ENCODE peak calls at places on chromosome 12, in ten cellular contexts. One of them, this sample, is unnamed.

GRCh38 chr12:53798575-53798974 is 46.8 kb upstream of the CISTR start:
- DNase-seq in effector CD8-positive, alpha-beta T cell: no peak
- DNase-seq in thoracic aorta: no peak
- DNase-seq in renal cortical epithelial cell: peak
- DNase-seq in hypothalamus: no peak
- DNase-seq in iPS DF 19.7: no peak
- DNase-seq in fibroblast of pulmonary artery: peak
- DNase-seq in NCI-H146: no peak
- DNase-seq in H54: no peak
- DNase-seq in astrocyte: no peak
- DNase-seq in this sample: no peak

GRCh38 chr12:8709124-8709830 is 11.5 kb downstream of the RIMKLB start:
- DNase-seq in effector CD8-positive, alpha-beta T cell: no peak
- DNase-seq in thoracic aorta: no peak
- DNase-seq in renal cortical epithelial cell: no peak
- DNase-seq in hypothalamus: no peak
- DNase-seq in iPS DF 19.7: no peak
- DNase-seq in fibroblast of pulmonary artery: no peak
- DNase-seq in NCI-H146: no peak
- DNase-seq in H54: no peak
- DNase-seq in astrocyte: no peak
- DNase-seq in this sample: no peak

GRCh38 chr12:118402251-118402650 is 25.9 kb downstream of the SUDS3 start:
- DNase-seq in effector CD8-positive, alpha-beta T cell: no peak
- DNase-seq in thoracic aorta: no peak
- DNase-seq in renal cortical epithelial cell: peak
- DNase-seq in hypothalamus: no peak
- DNase-seq in iPS DF 19.7: no peak
- DNase-seq in fibroblast of pulmonary artery: peak
- DNase-seq in NCI-H146: no peak
- DNase-seq in H54: peak
- DNase-seq in astrocyte: peak
- DNase-seq in this sample: no peak

GRCh38 chr12:1853716-1854115 is 33.4 kb downstream of the LRTM2 start:
- DNase-seq in effector CD8-positive, alpha-beta T cell: no peak
- DNase-seq in thoracic aorta: no peak
- DNase-seq in renal cortical epithelial cell: no peak
- DNase-seq in hypothalamus: no peak
- DNase-seq in iPS DF 19.7: no peak
- DNase-seq in fibroblast of pulmonary artery: no peak
- DNase-seq in NCI-H146: no peak
- DNase-seq in H54: no peak
- DNase-seq in astrocyte: no peak
- DNase-seq in this sample: no peak

GRCh38 chr12:119340604-119341003 is 6.1 kb downstream of the CCDC60 start:
- DNase-seq in effector CD8-positive, alpha-beta T cell: no peak
- DNase-seq in thoracic aorta: no peak
- DNase-seq in renal cortical epithelial cell: no peak
- DNase-seq in hypothalamus: no peak
- DNase-seq in iPS DF 19.7: no peak
- DNase-seq in fibroblast of pulmonary artery: no peak
- DNase-seq in NCI-H146: peak
- DNase-seq in H54: no peak
- DNase-seq in astrocyte: no peak
- DNase-seq in this sample: no peak

GRCh38 chr12:93176166-93176565 is 201.6 kb upstream of the NUDT4 start:
- DNase-seq in effector CD8-positive, alpha-beta T cell: no peak
- DNase-seq in thoracic aorta: no peak
- DNase-seq in renal cortical epithelial cell: peak
- DNase-seq in hypothalamus: no peak
- DNase-seq in iPS DF 19.7: no peak
- DNase-seq in fibroblast of pulmonary artery: peak
- DNase-seq in NCI-H146: no peak
- DNase-seq in H54: no peak
- DNase-seq in astrocyte: peak
- DNase-seq in this sample: no peak

GRCh38 chr12:11771356-11771755 is 121.9 kb downstream of the ETV6 start:
- DNase-seq in effector CD8-positive, alpha-beta T cell: no peak
- DNase-seq in thoracic aorta: no peak
- DNase-seq in renal cortical epithelial cell: peak
- DNase-seq in hypothalamus: no peak
- DNase-seq in iPS DF 19.7: no peak
- DNase-seq in fibroblast of pulmonary artery: peak
- DNase-seq in NCI-H146: peak
- DNase-seq in H54: no peak
- DNase-seq in astrocyte: peak
- DNase-seq in this sample: no peak

GRCh38 chr12:94779520-94779919 is 129.2 kb upstream of the TMCC3 start:
- DNase-seq in effector CD8-positive, alpha-beta T cell: no peak
- DNase-seq in thoracic aorta: no peak
- DNase-seq in renal cortical epithelial cell: peak
- DNase-seq in hypothalamus: no peak
- DNase-seq in iPS DF 19.7: no peak
- DNase-seq in fibroblast of pulmonary artery: peak
- DNase-seq in NCI-H146: no peak
- DNase-seq in H54: no peak
- DNase-seq in astrocyte: peak
- DNase-seq in this sample: no peak

GRCh38 chr12:27840229-27840999 is 60.4 kb upstream of the MANSC4 start:
- DNase-seq in effector CD8-positive, alpha-beta T cell: no peak
- DNase-seq in thoracic aorta: no peak
- DNase-seq in renal cortical epithelial cell: no peak
- DNase-seq in hypothalamus: no peak
- DNase-seq in iPS DF 19.7: no peak
- DNase-seq in fibroblast of pulmonary artery: no peak
- DNase-seq in NCI-H146: no peak
- DNase-seq in H54: no peak
- DNase-seq in astrocyte: no peak
- DNase-seq in this sample: no peak

GRCh38 chr12:29644536-29645162 is 139.1 kb downstream of the TMTC1 start:
- DNase-seq in effector CD8-positive, alpha-beta T cell: no peak
- DNase-seq in thoracic aorta: no peak
- DNase-seq in renal cortical epithelial cell: no peak
- DNase-seq in hypothalamus: no peak
- DNase-seq in iPS DF 19.7: no peak
- DNase-seq in fibroblast of pulmonary artery: no peak
- DNase-seq in NCI-H146: no peak
- DNase-seq in H54: no peak
- DNase-seq in astrocyte: no peak
- DNase-seq in this sample: no peak

GRCh38 chr12:88904705-88905104 is 324.4 kb upstream of the KITLG start:
- DNase-seq in effector CD8-positive, alpha-beta T cell: no peak
- DNase-seq in thoracic aorta: no peak
- DNase-seq in renal cortical epithelial cell: no peak
- DNase-seq in hypothalamus: no peak
- DNase-seq in iPS DF 19.7: no peak
- DNase-seq in fibroblast of pulmonary artery: no peak
- DNase-seq in NCI-H146: no peak
- DNase-seq in H54: no peak
- DNase-seq in astrocyte: no peak
- DNase-seq in this sample: no peak

GRCh38 chr12:130162267-130162666 is at the start of gene FZD10:
- DNase-seq in effector CD8-positive, alpha-beta T cell: no peak
- DNase-seq in thoracic aorta: no peak
- DNase-seq in renal cortical epithelial cell: no peak
- DNase-seq in hypothalamus: no peak
- DNase-seq in iPS DF 19.7: no peak
- DNase-seq in fibroblast of pulmonary artery: no peak
- DNase-seq in NCI-H146: peak
- DNase-seq in H54: no peak
- DNase-seq in astrocyte: no peak
- DNase-seq in this sample: peak

GRCh38 chr12:56311003-56311402 is 4.8 kb downstream of the CNPY2 start:
- DNase-seq in effector CD8-positive, alpha-beta T cell: no peak
- DNase-seq in thoracic aorta: no peak
- DNase-seq in renal cortical epithelial cell: no peak
- DNase-seq in hypothalamus: no peak
- DNase-seq in iPS DF 19.7: no peak
- DNase-seq in fibroblast of pulmonary artery: no peak
- DNase-seq in NCI-H146: no peak
- DNase-seq in H54: no peak
- DNase-seq in astrocyte: no peak
- DNase-seq in this sample: no peak

GRCh38 chr12:132030367-132031038 is 80.8 kb downstream of the EP400 start:
- DNase-seq in effector CD8-positive, alpha-beta T cell: no peak
- DNase-seq in thoracic aorta: no peak
- DNase-seq in renal cortical epithelial cell: no peak
- DNase-seq in hypothalamus: peak
- DNase-seq in iPS DF 19.7: no peak
- DNase-seq in fibroblast of pulmonary artery: peak
- DNase-seq in NCI-H146: no peak
- DNase-seq in H54: no peak
- DNase-seq in astrocyte: no peak
- DNase-seq in this sample: no peak

GRCh38 chr12:51721281-51721940 is 127.1 kb downstream of the FIGNL2 start:
- DNase-seq in effector CD8-positive, alpha-beta T cell: peak
- DNase-seq in thoracic aorta: no peak
- DNase-seq in renal cortical epithelial cell: no peak
- DNase-seq in hypothalamus: peak
- DNase-seq in iPS DF 19.7: peak
- DNase-seq in fibroblast of pulmonary artery: peak
- DNase-seq in NCI-H146: no peak
- DNase-seq in H54: no peak
- DNase-seq in astrocyte: peak
- DNase-seq in this sample: no peak

GRCh38 chr12:124700810-124701594 is 133.6 kb upstream of the NCOR2 start:
- DNase-seq in effector CD8-positive, alpha-beta T cell: no peak
- DNase-seq in thoracic aorta: no peak
- DNase-seq in renal cortical epithelial cell: peak
- DNase-seq in hypothalamus: no peak
- DNase-seq in iPS DF 19.7: no peak
- DNase-seq in fibroblast of pulmonary artery: peak
- DNase-seq in NCI-H146: no peak
- DNase-seq in H54: no peak
- DNase-seq in astrocyte: peak
- DNase-seq in this sample: peak

GRCh38 chr12:130143136-130143535 is 19.1 kb upstream of the FZD10 start:
- DNase-seq in effector CD8-positive, alpha-beta T cell: no peak
- DNase-seq in thoracic aorta: no peak
- DNase-seq in renal cortical epithelial cell: no peak
- DNase-seq in hypothalamus: no peak
- DNase-seq in iPS DF 19.7: no peak
- DNase-seq in fibroblast of pulmonary artery: no peak
- DNase-seq in NCI-H146: no peak
- DNase-seq in H54: no peak
- DNase-seq in astrocyte: no peak
- DNase-seq in this sample: no peak

GRCh38 chr12:102406033-102406584 is 74.3 kb downstream of the IGF1 start:
- DNase-seq in effector CD8-positive, alpha-beta T cell: no peak
- DNase-seq in thoracic aorta: no peak
- DNase-seq in renal cortical epithelial cell: peak
- DNase-seq in hypothalamus: peak
- DNase-seq in iPS DF 19.7: no peak
- DNase-seq in fibroblast of pulmonary artery: peak
- DNase-seq in NCI-H146: peak
- DNase-seq in H54: no peak
- DNase-seq in astrocyte: peak
- DNase-seq in this sample: no peak

GRCh38 chr12:109462868-109463692 is 14.0 kb downstream of the KCTD10 start:
- DNase-seq in effector CD8-positive, alpha-beta T cell: no peak
- DNase-seq in thoracic aorta: peak
- DNase-seq in renal cortical epithelial cell: peak
- DNase-seq in hypothalamus: peak
- DNase-seq in iPS DF 19.7: no peak
- DNase-seq in fibroblast of pulmonary artery: peak
- DNase-seq in NCI-H146: no peak
- DNase-seq in H54: peak
- DNase-seq in astrocyte: peak
- DNase-seq in this sample: peak

GRCh38 chr12:66688836-66689439 is 10.1 kb upstream of the GRIP1 start:
- DNase-seq in effector CD8-positive, alpha-beta T cell: peak
- DNase-seq in thoracic aorta: no peak
- DNase-seq in renal cortical epithelial cell: peak
- DNase-seq in hypothalamus: no peak
- DNase-seq in iPS DF 19.7: peak
- DNase-seq in fibroblast of pulmonary artery: peak
- DNase-seq in NCI-H146: peak
- DNase-seq in H54: no peak
- DNase-seq in astrocyte: no peak
- DNase-seq in this sample: no peak

This sample was measured in uterus.